ENCODE peak calls at places on chromosomes 13 and 19, in seven cellular contexts. One of them, this sample, is unnamed.

GRCh38 chr19:53785196-53785889 is 38.8 kb downstream of the NLRP12 start:
- DNase-seq in heart left ventricle: no peak
- DNase-seq in AG04450: no peak
- DNase-seq in ascending aorta: no peak
- DNase-seq in fibroblast of lung: no peak
- DNase-seq in mammary epithelial cell: peak
- DNase-seq in testis: no peak
- DNase-seq in this sample: no peak

GRCh38 chr13:33637978-33638743 is 179.8 kb upstream of the RFC3 start:
- DNase-seq in heart left ventricle: no peak
- DNase-seq in AG04450: no peak
- DNase-seq in ascending aorta: no peak
- DNase-seq in fibroblast of lung: peak
- DNase-seq in mammary epithelial cell: peak
- DNase-seq in testis: no peak
- DNase-seq in this sample: peak

GRCh38 chr13:74794582-74794981 is 660.4 kb upstream of the KLF12 start:
- DNase-seq in heart left ventricle: no peak
- DNase-seq in AG04450: no peak
- DNase-seq in ascending aorta: no peak
- DNase-seq in fibroblast of lung: peak
- DNase-seq in mammary epithelial cell: no peak
- DNase-seq in testis: no peak
- DNase-seq in this sample: no peak

GRCh38 chr19:33868821-33869412 is 72.2 kb downstream of the KCTD15 start:
- DNase-seq in heart left ventricle: peak
- DNase-seq in AG04450: no peak
- DNase-seq in ascending aorta: no peak
- DNase-seq in fibroblast of lung: peak
- DNase-seq in mammary epithelial cell: peak
- DNase-seq in testis: peak
- DNase-seq in this sample: no peak

GRCh38 chr13:100301418-100301817 is 212.5 kb downstream of the PCCA start:
- DNase-seq in heart left ventricle: no peak
- DNase-seq in AG04450: no peak
- DNase-seq in ascending aorta: no peak
- DNase-seq in fibroblast of lung: no peak
- DNase-seq in mammary epithelial cell: peak
- DNase-seq in testis: no peak
- DNase-seq in this sample: no peak

GRCh38 chr13:39051157-39051556 is 12.9 kb downstream of the NHLRC3 start:
- DNase-seq in heart left ventricle: no peak
- DNase-seq in AG04450: no peak
- DNase-seq in ascending aorta: no peak
- DNase-seq in fibroblast of lung: peak
- DNase-seq in mammary epithelial cell: peak
- DNase-seq in testis: no peak
- DNase-seq in this sample: no peak

GRCh38 chr13:108961542-108962125 is 332.2 kb downstream of the MYO16 start:
- DNase-seq in heart left ventricle: no peak
- DNase-seq in AG04450: no peak
- DNase-seq in ascending aorta: no peak
- DNase-seq in fibroblast of lung: peak
- DNase-seq in mammary epithelial cell: peak
- DNase-seq in testis: no peak
- DNase-seq in this sample: peak

GRCh38 chr19:50478901-50479715 is 2.5 kb upstream of the GARIN5A start:
- DNase-seq in heart left ventricle: no peak
- DNase-seq in AG04450: no peak
- DNase-seq in ascending aorta: no peak
- DNase-seq in fibroblast of lung: peak
- DNase-seq in mammary epithelial cell: peak
- DNase-seq in testis: no peak
- DNase-seq in this sample: peak

GRCh38 chr19:2425622-2426581 is 1.5 kb downstream of the TIMM13 start:
- DNase-seq in heart left ventricle: no peak
- DNase-seq in AG04450: no peak
- DNase-seq in ascending aorta: no peak
- DNase-seq in fibroblast of lung: no peak
- DNase-seq in mammary epithelial cell: no peak
- DNase-seq in testis: no peak
- DNase-seq in this sample: peak

GRCh38 chr13:55361141-55361540 is 1779.6 kb upstream of the PRR20A start:
- DNase-seq in heart left ventricle: no peak
- DNase-seq in AG04450: no peak
- DNase-seq in ascending aorta: no peak
- DNase-seq in fibroblast of lung: peak
- DNase-seq in mammary epithelial cell: no peak
- DNase-seq in testis: no peak
- DNase-seq in this sample: no peak

GRCh38 chr19:18761531-18762110 is 29.5 kb downstream of the COMP start:
- DNase-seq in heart left ventricle: no peak
- DNase-seq in AG04450: no peak
- DNase-seq in ascending aorta: no peak
- DNase-seq in fibroblast of lung: no peak
- DNase-seq in mammary epithelial cell: no peak
- DNase-seq in testis: no peak
- DNase-seq in this sample: no peak

GRCh38 chr19:15836345-15836594 is 20.8 kb upstream of the OR10H1 start:
- DNase-seq in heart left ventricle: no peak
- DNase-seq in AG04450: no peak
- DNase-seq in ascending aorta: no peak
- DNase-seq in fibroblast of lung: peak
- DNase-seq in mammary epithelial cell: no peak
- DNase-seq in testis: peak
- DNase-seq in this sample: peak

GRCh38 chr13:65188691-65189090 is 2041.4 kb downstream of the PCDH9 start:
- DNase-seq in heart left ventricle: no peak
- DNase-seq in AG04450: no peak
- DNase-seq in ascending aorta: no peak
- DNase-seq in fibroblast of lung: no peak
- DNase-seq in mammary epithelial cell: no peak
- DNase-seq in testis: no peak
- DNase-seq in this sample: no peak

GRCh38 chr19:38731654-38732301 is 12.5 kb downstream of the CAPN12 start:
- DNase-seq in heart left ventricle: peak
- DNase-seq in AG04450: no peak
- DNase-seq in ascending aorta: no peak
- DNase-seq in fibroblast of lung: no peak
- DNase-seq in mammary epithelial cell: no peak
- DNase-seq in testis: no peak
- DNase-seq in this sample: peak

GRCh38 chr19:56066152-56067023 is 54.7 kb downstream of the ZNF787 start:
- DNase-seq in heart left ventricle: peak
- DNase-seq in AG04450: peak
- DNase-seq in ascending aorta: no peak
- DNase-seq in fibroblast of lung: peak
- DNase-seq in mammary epithelial cell: peak
- DNase-seq in testis: peak
- DNase-seq in this sample: peak

GRCh38 chr19:13146763-13147563 is 3.2 kb downstream of the STX10 start:
- DNase-seq in heart left ventricle: no peak
- DNase-seq in AG04450: no peak
- DNase-seq in ascending aorta: peak
- DNase-seq in fibroblast of lung: peak
- DNase-seq in mammary epithelial cell: no peak
- DNase-seq in testis: no peak
- DNase-seq in this sample: peak

GRCh38 chr19:39140195-39140516 is 14.6 kb downstream of the PAK4 start:
- DNase-seq in heart left ventricle: no peak
- DNase-seq in AG04450: no peak
- DNase-seq in ascending aorta: no peak
- DNase-seq in fibroblast of lung: no peak
- DNase-seq in mammary epithelial cell: no peak
- DNase-seq in testis: no peak
- DNase-seq in this sample: no peak

GRCh38 chr19:33260628-33261418 is 35.2 kb upstream of the SLC7A10 start:
- DNase-seq in heart left ventricle: peak
- DNase-seq in AG04450: no peak
- DNase-seq in ascending aorta: no peak
- DNase-seq in fibroblast of lung: no peak
- DNase-seq in mammary epithelial cell: no peak
- DNase-seq in testis: no peak
- DNase-seq in this sample: no peak

GRCh38 chr13:32423592-32423991 is 4.3 kb downstream of the N4BP2L1 start:
- DNase-seq in heart left ventricle: no peak
- DNase-seq in AG04450: no peak
- DNase-seq in ascending aorta: no peak
- DNase-seq in fibroblast of lung: no peak
- DNase-seq in mammary epithelial cell: no peak
- DNase-seq in testis: no peak
- DNase-seq in this sample: no peak
- H3K4me3 ChIP-seq in heart left ventricle: no peak
- H3K4me3 ChIP-seq in AG04450: no peak
- H3K4me3 ChIP-seq in ascending aorta: no peak
- H3K4me3 ChIP-seq in fibroblast of lung: no peak
- H3K4me3 ChIP-seq in mammary epithelial cell: no peak
- H3K4me3 ChIP-seq in testis: no peak
- H3K4me3 ChIP-seq in this sample: no peak

DNA sequence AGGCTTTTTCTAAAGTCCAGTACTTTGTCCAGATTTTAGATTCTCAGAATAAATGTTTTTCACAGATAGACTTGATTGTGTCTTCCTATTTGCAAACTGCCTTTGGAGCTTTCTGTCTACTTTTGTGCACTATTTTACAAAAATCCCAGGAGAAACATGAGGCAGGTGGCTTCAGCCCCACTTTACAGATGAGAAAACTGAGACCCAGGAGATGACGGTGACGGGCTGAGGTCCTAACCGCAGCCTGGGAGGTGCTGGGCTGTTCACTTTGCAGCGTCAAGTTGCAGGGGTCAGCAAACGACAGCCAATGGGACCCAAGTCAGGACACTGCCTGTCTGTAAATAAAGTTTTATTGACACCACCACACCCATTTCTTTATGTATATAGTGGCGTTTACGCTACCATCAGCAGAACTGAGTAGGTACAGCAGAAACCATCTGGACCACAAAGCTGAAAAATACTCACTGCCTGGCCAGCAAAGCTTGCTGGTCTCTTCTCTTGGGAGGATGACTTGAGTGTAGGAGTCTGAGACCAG is 6.8 kb upstream of the KDM4B start:
- DNase-seq in heart left ventricle: no peak
- DNase-seq in AG04450: no peak
- DNase-seq in ascending aorta: no peak
- DNase-seq in fibroblast of lung: no peak
- DNase-seq in mammary epithelial cell: no peak
- DNase-seq in testis: no peak
- DNase-seq in this sample: peak
- TF ChIP-seq CTCF in heart left ventricle: no peak
- TF ChIP-seq CTCF in AG04450: no peak
- TF ChIP-seq CTCF in ascending aorta: no peak
- TF ChIP-seq CTCF in fibroblast of lung: no peak
- TF ChIP-seq CTCF in mammary epithelial cell: no peak
- TF ChIP-seq CTCF in testis: no peak
- TF ChIP-seq CTCF in this sample: no peak

GRCh38 chr13:46624353-46624752 is 71.4 kb downstream of the LRCH1 start:
- DNase-seq in heart left ventricle: no peak
- DNase-seq in AG04450: no peak
- DNase-seq in ascending aorta: no peak
- DNase-seq in fibroblast of lung: no peak
- DNase-seq in mammary epithelial cell: no peak
- DNase-seq in testis: no peak
- DNase-seq in this sample: no peak

GRCh38 chr13:46622918-46623256 is 69.9 kb downstream of the LRCH1 start:
- DNase-seq in heart left ventricle: peak
- DNase-seq in AG04450: peak
- DNase-seq in ascending aorta: no peak
- DNase-seq in fibroblast of lung: peak
- DNase-seq in mammary epithelial cell: peak
- DNase-seq in testis: peak
- DNase-seq in this sample: no peak

GRCh38 chr13:46621133-46621532 is 68.2 kb downstream of the LRCH1 start:
- DNase-seq in heart left ventricle: no peak
- DNase-seq in AG04450: no peak
- DNase-seq in ascending aorta: no peak
- DNase-seq in fibroblast of lung: no peak
- DNase-seq in mammary epithelial cell: no peak
- DNase-seq in testis: no peak
- DNase-seq in this sample: no peak

GRCh38 chr13:46620029-46620428 is 67.1 kb downstream of the LRCH1 start:
- DNase-seq in heart left ventricle: no peak
- DNase-seq in AG04450: no peak
- DNase-seq in ascending aorta: no peak
- DNase-seq in fibroblast of lung: no peak
- DNase-seq in mammary epithelial cell: no peak
- DNase-seq in testis: no peak
- DNase-seq in this sample: no peak

DNA sequence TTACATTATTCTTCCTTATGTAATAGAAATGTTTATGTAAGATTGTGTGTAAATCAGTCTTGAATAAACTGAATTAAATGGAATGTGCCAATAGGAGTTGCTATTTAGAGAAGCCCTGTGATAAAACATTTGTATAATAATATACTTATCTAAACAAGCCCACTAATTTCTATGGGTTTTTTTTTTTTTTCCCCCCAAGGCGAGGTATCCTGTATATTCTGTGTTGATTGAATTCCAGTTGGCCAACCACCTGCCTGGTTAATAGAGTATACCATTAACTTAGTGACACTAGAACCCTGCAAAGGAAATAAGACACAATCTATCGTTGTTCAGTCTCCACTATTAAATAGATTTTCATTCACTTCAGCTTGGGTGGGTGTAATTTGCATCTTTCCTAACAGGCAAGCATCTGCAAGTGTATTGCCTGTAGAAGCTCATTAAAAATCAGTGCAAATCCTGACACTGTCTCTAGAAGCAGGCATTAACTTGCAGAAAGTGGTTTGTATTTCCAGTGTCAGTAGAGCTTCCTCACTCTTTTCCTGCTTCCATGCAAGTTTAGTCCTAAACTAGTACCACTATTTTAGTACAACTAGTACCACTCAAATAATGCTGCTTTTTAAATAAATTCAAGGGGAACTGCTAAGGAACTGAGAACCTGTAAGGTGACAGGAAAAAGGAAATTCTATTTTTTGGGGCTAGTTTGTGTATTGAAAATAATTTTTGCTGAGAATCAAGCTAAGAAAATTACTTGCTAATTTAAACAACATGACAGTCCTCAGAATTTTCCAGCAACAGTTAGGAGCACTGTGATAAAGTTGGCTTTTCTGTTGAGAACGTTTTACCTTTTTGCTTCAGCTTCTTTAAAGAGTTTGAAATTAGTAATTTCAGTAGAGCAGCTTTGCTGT is 69.3 kb downstream of the LRCH1 start:
- DNase-seq in heart left ventricle: no peak
- DNase-seq in AG04450: no peak
- DNase-seq in ascending aorta: no peak
- DNase-seq in fibroblast of lung: no peak
- DNase-seq in mammary epithelial cell: no peak
- DNase-seq in testis: no peak
- DNase-seq in this sample: peak
- H3K27ac ChIP-seq in heart left ventricle: no peak
- H3K27ac ChIP-seq in AG04450: no peak
- H3K27ac ChIP-seq in ascending aorta: no peak
- H3K27ac ChIP-seq in fibroblast of lung: no peak
- H3K27ac ChIP-seq in mammary epithelial cell: no peak
- H3K27ac ChIP-seq in testis: peak
- H3K27ac ChIP-seq in this sample: no peak

DNA sequence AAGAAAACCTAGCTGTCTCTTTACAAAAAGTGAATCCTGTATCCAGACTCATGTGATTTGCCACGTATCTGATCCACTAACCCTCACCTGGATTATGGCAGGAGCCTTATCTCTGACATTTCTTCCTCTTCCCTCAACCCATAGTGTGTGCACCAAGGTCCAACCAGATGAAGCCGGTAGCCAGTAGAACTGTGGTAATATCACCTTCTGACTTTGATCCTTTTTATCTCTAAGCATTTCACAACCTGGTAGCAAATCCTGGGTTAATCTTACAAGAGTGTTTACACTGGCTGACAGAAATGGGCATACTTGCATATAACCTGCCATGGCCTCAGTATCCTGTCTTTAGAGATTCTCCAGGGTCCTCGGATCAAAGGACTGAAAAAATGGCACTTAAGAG is 1.9 kb downstream of the ZNF417 start:
- DNase-seq in heart left ventricle: no peak
- DNase-seq in AG04450: no peak
- DNase-seq in ascending aorta: no peak
- DNase-seq in fibroblast of lung: no peak
- DNase-seq in mammary epithelial cell: no peak
- DNase-seq in testis: no peak
- DNase-seq in this sample: no peak
- H3K4me3 ChIP-seq in heart left ventricle: no peak
- H3K4me3 ChIP-seq in AG04450: no peak
- H3K4me3 ChIP-seq in ascending aorta: no peak
- H3K4me3 ChIP-seq in fibroblast of lung: no peak
- H3K4me3 ChIP-seq in mammary epithelial cell: no peak
- H3K4me3 ChIP-seq in testis: no peak
- H3K4me3 ChIP-seq in this sample: no peak

This sample was measured in osteoblast.